ENCODE peak calls at places on chromosomes 7 and 10, in five cellular contexts. O, R, U, P and D are unnamed samples.

GRCh38 chr7:98404840-98405239 is 4.0 kb upstream of the BAIAP2L1 start:
- DNase-seq in U (no peak), R (no peak), P (no peak), O (no peak), D (no peak)

GRCh38 chr10:71127773-71128172 is 84.6 kb upstream of the UNC5B start:
- DNase-seq in O (no peak), P (no peak), R (no peak), U (no peak), D (no peak)

GRCh38 chr10:1061930-1062769 is 6.0 kb downstream of the WDR37 start:
- DNase-seq in R (no peak), O (no peak), P (no peak), U (no peak), D (no peak)

GRCh38 chr7:12692479-12693259 is 5.2 kb downstream of the ARL4A start:
- DNase-seq in R (no peak), O (no peak), U (no peak), P (no peak), D (no peak)

GRCh38 chr7:143898810-143899209 is 3.2 kb downstream of the TCAF1 start:
- DNase-seq in O (no peak), U (no peak), P (no peak), R (no peak), D (no peak)

GRCh38 chr10:62503871-62504270 is 129.7 kb downstream of the ZNF365 start:
- DNase-seq in O (no peak), R (no peak), U (no peak), P (no peak), D (no peak)

GRCh38 chr10:22631646-22632278 is 82.6 kb downstream of the PIP4K2A start:
- DNase-seq in U (no peak), O (no peak), P (no peak), R (no peak), D (no peak)

GRCh38 chr10:51832652-51833383 is 133.4 kb upstream of the CSTF2T start:
- DNase-seq in P (peak), U (no peak), R (no peak), O (no peak), D (peak)

GRCh38 chr10:97466755-97467154 is 20.8 kb downstream of the ZDHHC16 start:
- DNase-seq in U (no peak), O (no peak), R (no peak), P (peak), D (no peak)

GRCh38 chr7:47803029-47803428 is 145.2 kb downstream of the PKD1L1 start:
- DNase-seq in U (no peak), O (no peak), R (no peak), P (no peak), D (no peak)

GRCh38 chr10:120386196-120386595 is 70.8 kb upstream of the PLPP4 start:
- DNase-seq in O (no peak), R (no peak), P (no peak), U (no peak), D (no peak)

GRCh38 chr10:15325243-15326002 is 45.7 kb downstream of the FAM171A1 start:
- DNase-seq in R (no peak), O (no peak), U (peak), P (peak), D (no peak)

GRCh38 chr10:126391162-126391880 is 3.0 kb upstream of the ADAM12 start:
- DNase-seq in O (no peak), P (peak), R (no peak), U (no peak), D (no peak)

GRCh38 chr10:103416436-103417147 is 20.2 kb downstream of the PDCD11 start:
- DNase-seq in U (peak), R (no peak), P (peak), O (peak), D (peak)

GRCh38 chr10:61284222-61284890 is 168.8 kb downstream of the TMEM26 start:
- DNase-seq in R (no peak), O (no peak), P (peak), U (no peak), D (peak)

GRCh38 chr10:87079106-87079836 is 15.4 kb downstream of the GLUD1 start:
- DNase-seq in P (no peak), U (no peak), O (no peak), R (no peak), D (no peak)

GRCh38 chr10:61643316-61643751 is 19.4 kb upstream of the CABCOCO1 start:
- DNase-seq in O (no peak), P (peak), R (no peak), U (no peak), D (no peak)